ENCODE peak calls at places on chromosomes 7 and 10, in six cellular contexts. P is GM23248, U is HCT116, G is neural progenitor cell, M is GM23338, F is SK-N-SH. L is an unnamed sample. For H3K4me1, the result is how much of the 10 kb centered on the place peaks cover.

GRCh38 chr10:98416589-98416988 is 1.6 kb upstream of the PYROXD2 start:
- DNase-seq in P (no peak), U (no peak), G (no peak), M (no peak), F (no peak), L (no peak)

GRCh38 chr7:26937956-26938623 is 73.7 kb upstream of the SKAP2 start:
- DNase-seq in P (peak), U (no peak), G (no peak), M (no peak), F (no peak), L (no peak)

GRCh38 chr7:74344128-74344496 is 54.9 kb downstream of the CLIP2 start:
- DNase-seq in P (peak), U (no peak), G (no peak), M (no peak), F (no peak), L (no peak)

GRCh38 chr7:127396184-127396583 is 3.7 kb upstream of the ZNF800 start:
- DNase-seq in P (peak), U (no peak), G (peak), M (peak), F (no peak), L (peak)

GRCh38 chr10:78339251-78339650 is 305.6 kb downstream of the RPS24 start:
- DNase-seq in P (no peak), U (no peak), G (no peak), M (no peak), F (no peak), L (no peak)

GRCh38 chr10:23892296-23892695 is 316.6 kb upstream of the KIAA1217 start:
- DNase-seq in P (peak), U (no peak), G (no peak), M (no peak), F (no peak), L (no peak)

GRCh38 chr7:107584716-107585115 is 4.7 kb downstream of the BCAP29 start:
- DNase-seq in P (no peak), U (no peak), G (no peak), M (no peak), F (no peak), L (no peak)

GRCh38 chr10:103638948-103639347 is 145.4 kb downstream of the NEURL1 start:
- DNase-seq in P (peak), U (no peak), G (no peak), M (no peak), F (no peak), L (no peak)

GRCh38 chr10:114519756-114520288 is 115.5 kb upstream of the AFAP1L2 start:
- DNase-seq in P (peak), U (no peak), G (no peak), M (no peak), F (no peak), L (no peak)

GRCh38 chr7:74048999-74049599 is 21.1 kb downstream of the ELN start:
- DNase-seq in P (no peak), U (no peak), G (no peak), M (no peak), F (no peak), L (no peak)

GRCh38 chr7:147153571-147153970 is 1037.0 kb downstream of the CNTNAP2 start:
- DNase-seq in P (no peak), U (no peak), G (no peak), M (no peak), F (no peak), L (no peak)

GRCh38 chr10:114754445-114755320 is 66.9 kb upstream of the FHIP2A start:
- DNase-seq in P (peak), U (peak), G (no peak), M (no peak), F (no peak), L (no peak)

GRCh38 chr10:105726149-105726548 is 1085.1 kb downstream of the SORCS3 start:
- DNase-seq in P (no peak), U (no peak), G (no peak), M (no peak), F (no peak), L (no peak)

GRCh38 chr7:36887235-36887634 is 162.9 kb upstream of the AOAH start:
- DNase-seq in P (no peak), U (no peak), G (no peak), M (no peak), F (no peak), L (no peak)

GRCh38 chr7:100079024-100079560 is 2.4 kb downstream of the ZNF3 start:
- DNase-seq in P (no peak), U (no peak), G (no peak), M (no peak), F (no peak), L (no peak)

GRCh38 chr10:120824864-120825263 is 26.3 kb upstream of the WDR11 start:
- DNase-seq in P (peak), U (peak), G (peak), M (peak), F (peak), L (peak)

GRCh38 chr10:47053399-47053798 is 142.2 kb downstream of the PTPN20 start:
- DNase-seq in P (no peak), U (no peak), G (no peak), M (no peak), F (no peak), L (no peak)

GRCh38 chr7:38284553-38284952 is 11.1 kb upstream of the TARP start:
- DNase-seq in P (no peak), U (no peak), G (no peak), M (no peak), F (no peak), L (no peak)

GRCh38 chr10:12656518-12657142 is 307.3 kb downstream of the CAMK1D start:
- DNase-seq in P (peak), U (peak), G (peak), M (peak), F (peak), L (peak)

GRCh38 chr7:105454058-105454739 is 65.5 kb upstream of the SRPK2 start:
- DNase-seq in P (peak), U (no peak), G (no peak), M (no peak), F (no peak), L (no peak)

GRCh38 chr7:138875794-138876193 is 77.8 kb upstream of the ATP6V0A4 start:
- DNase-seq in P (peak), U (no peak), G (no peak), M (no peak), F (no peak), L (no peak)

GRCh38 chr10:30986027-30986672 is 45.5 kb downstream of the ZNF438 start:
- DNase-seq in P (peak), U (no peak), G (no peak), M (no peak), F (no peak), L (no peak)

GRCh38 chr7:5322621-5323410 is 40.1 kb downstream of the SLC29A4 start:
- DNase-seq in P (no peak), U (no peak), G (no peak), M (no peak), F (peak), L (no peak)

GRCh38 chr10:96814264-96814663 is 17.8 kb upstream of the LCOR start:
- DNase-seq in P (peak), U (peak), G (no peak), M (no peak), F (no peak), L (no peak)

GRCh38 chr7:40721344-40721949 is 586.6 kb downstream of the SUGCT start:
- DNase-seq in P (no peak), U (no peak), G (no peak), M (no peak), F (peak), L (no peak)

GRCh38 chr7:88243345-88243909 is 23.6 kb upstream of the SRI start:
- DNase-seq in P (peak), U (peak), G (peak), M (peak), F (peak), L (peak)

DNA sequence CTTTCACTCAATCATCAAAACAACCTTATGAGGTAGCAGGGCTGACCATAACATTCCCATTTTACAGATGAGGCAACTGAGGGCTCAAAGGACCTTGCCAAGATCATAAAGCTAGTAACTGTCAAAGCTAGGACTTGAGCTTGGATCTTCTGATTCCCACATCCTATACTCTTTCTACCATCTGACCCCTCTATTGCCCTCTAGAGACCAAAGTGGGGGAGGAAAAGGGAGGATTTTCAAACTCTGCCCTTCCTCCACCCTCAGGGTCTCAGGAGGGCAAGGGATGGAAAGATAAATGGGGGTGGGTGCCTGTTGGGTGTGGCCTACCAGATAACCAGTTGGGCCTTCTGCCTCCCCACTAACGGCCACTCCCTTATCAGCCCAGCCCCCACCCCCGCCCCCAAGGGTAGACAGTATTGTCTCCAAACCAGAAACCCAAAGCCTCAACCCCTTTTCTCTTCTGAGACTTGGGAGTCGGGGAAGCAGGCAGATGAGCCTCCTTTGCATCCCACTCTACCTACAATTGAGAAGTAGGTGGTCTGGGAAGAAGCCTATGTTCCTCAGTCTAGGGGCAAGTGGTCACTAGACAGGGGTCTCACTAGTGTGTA is 7.9 kb downstream of the LDB1 start:
- DNase-seq in P (no peak), U (no peak), G (peak), M (peak), F (peak), L (no peak)
- H3K4me1 ChIP-seq in P (under half), U (under half), G (under half), M (under half), F (under half), L (under half)

DNA sequence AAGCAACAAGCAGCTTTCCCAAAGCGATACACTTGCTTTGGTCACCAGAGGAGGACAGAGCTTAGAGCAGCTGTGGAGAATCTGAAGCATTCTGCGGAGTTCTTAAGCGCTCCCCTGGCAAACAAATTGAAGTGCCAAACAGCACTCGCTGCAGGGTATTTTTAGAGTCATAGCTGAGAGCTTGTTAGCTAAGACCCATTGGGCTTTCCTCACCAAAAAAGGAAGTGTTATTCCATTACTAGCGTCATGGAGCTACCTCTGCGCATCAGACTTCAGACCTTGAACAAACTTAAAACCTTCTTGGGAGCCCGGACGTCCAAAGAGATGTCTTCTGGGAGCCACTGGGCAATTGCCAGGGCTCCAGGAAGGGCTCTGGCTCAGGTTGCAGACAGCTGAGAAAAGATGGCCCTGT is 23.2 kb upstream of the BMPR1A start:
- DNase-seq in P (peak), U (no peak), G (no peak), M (no peak), F (no peak), L (no peak)
- TF ChIP-seq EZH2phosphoT487 in P (no peak), U (no peak), G (no peak), M (no peak), F (no peak), L (no peak)

DNA sequence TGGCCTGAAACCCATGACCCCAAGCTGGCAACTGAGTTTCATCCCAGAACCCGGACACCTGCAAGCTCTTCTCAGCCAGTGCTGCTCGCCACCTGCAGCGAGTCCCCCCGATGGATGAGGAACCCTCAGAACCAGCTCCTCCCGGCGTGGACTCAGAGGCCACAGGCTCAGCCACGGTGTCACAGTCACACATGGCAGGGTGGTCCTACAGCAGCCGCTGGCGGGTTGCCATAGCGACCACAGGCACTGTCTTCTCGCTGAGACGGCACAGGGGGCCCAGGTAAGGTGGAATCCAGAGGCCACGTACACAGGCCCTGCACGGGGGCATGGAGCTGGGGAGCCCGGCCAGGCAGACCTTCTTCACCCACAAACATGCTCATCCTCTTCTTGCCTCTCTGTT is 53.4 kb downstream of the DPYSL4 start:
- DNase-seq in P (no peak), U (no peak), G (no peak), M (no peak), F (no peak), L (no peak)
- H3K4me1 ChIP-seq in P (under half), U (under half), G (under half), M (under half), F (half or more), L (under half)

DNA sequence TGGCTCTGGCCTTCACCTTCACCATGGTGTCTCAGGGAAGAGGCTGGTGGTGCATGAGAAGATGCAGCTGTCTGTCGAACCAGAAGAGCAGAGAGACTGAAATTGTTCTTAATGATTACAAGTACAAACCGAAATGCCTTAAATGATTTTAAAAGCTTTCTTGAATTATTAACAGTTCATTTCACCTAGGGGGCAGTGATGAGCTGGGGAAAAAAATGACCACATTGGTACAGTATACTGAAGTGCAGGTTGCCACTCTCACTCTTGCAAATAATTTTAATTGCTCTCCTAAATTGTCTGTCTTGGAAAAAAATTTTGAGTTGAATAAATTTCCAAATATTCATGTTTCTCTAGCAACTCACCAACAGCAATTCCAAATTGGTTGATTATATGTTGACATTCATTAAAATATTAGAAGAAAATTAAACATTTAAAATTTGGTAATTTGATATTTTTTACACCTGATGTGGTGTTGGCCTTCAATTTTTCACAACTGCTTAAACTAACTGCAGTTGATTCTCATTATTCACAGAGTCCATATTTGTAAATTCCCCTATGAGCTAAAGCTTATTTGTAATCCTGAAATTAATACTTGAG is 692.6 kb downstream of the ZWINT start:
- DNase-seq in P (peak), U (no peak), G (peak), M (peak), F (no peak), L (peak)
- TF ChIP-seq EZH2phosphoT487 in P (no peak), U (no peak), G (no peak), M (no peak), F (no peak), L (no peak)

DNA sequence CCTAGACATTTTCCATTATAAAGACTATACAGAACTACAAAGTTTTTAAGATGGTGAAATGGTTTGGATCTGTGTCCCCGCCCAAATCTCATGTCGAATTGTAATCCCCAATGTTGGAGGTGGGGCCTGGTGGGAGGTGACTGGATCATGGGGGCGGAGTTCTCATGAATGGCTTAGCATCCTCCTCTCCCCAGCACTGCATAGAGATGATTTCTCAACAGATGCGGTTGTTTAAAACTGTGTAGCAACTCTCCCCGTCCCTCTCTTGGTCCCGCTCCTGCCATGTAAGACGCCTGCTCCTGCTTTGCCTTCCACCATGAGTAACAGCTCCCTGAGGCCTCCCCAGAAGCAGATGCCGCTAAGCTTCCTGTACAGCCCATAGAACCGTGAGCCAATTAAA is 1.6 kb downstream of the FAM133B start:
- DNase-seq in P (peak), U (no peak), G (no peak), M (peak), F (no peak), L (no peak)
- H3K4me1 ChIP-seq in P (under half), U (under half), G (under half), M (under half), F (under half), L (under half)